ENCODE peak calls at places on chromosomes 11 and 22, in six cellular contexts. M is coronary artery, D is MM.1S, V is fibroblast of lung, H is mucosa of descending colon, S is choroid plexus epithelial cell. U is an unnamed sample.

GRCh38 chr11:92384316-92384715 is 159.7 kb downstream of the FAT3 start:
- DNase-seq in V (peak), H (no peak), D (no peak), S (peak), M (no peak), U (no peak)

GRCh38 chr11:113681711-113682410 is 24.2 kb downstream of the TMPRSS5 start:
- DNase-seq in V (no peak), D (no peak), H (no peak), S (no peak), M (no peak), U (no peak)

GRCh38 chr22:30079952-30080533 is at the start of gene HORMAD2:
- DNase-seq in D (peak), S (peak), H (no peak), V (peak), M (no peak), U (no peak)

GRCh38 chr22:46150615-46151423 is 493 bp downstream of the PPARA start:
- DNase-seq in V (no peak), M (no peak), S (no peak), D (peak), H (peak), U (no peak)

GRCh38 chr11:130431337-130431773 is 2.9 kb upstream of the ADAMTS8 start:
- DNase-seq in D (peak), M (no peak), S (peak), H (peak), V (peak), U (no peak)

GRCh38 chr11:84558085-84558905 is 1068.8 kb downstream of the DLG2 start:
- DNase-seq in D (peak), M (no peak), H (peak), V (peak), S (peak), U (no peak)

GRCh38 chr11:45921561-45922424 is 663 bp upstream of the LARGE2 start:
- DNase-seq in V (no peak), S (no peak), M (peak), H (peak), D (peak), U (no peak)

GRCh38 chr11:128563942-128564641 is 23.3 kb downstream of the ETS1 start:
- DNase-seq in V (no peak), D (no peak), H (peak), M (no peak), S (no peak), U (no peak)

GRCh38 chr11:2270322-2271076 is at the start of gene ASCL2:
- DNase-seq in S (no peak), D (no peak), V (no peak), H (peak), M (peak), U (no peak)

GRCh38 chr11:66080055-66080817 is 10.2 kb downstream of the PACS1 start:
- DNase-seq in V (peak), S (peak), D (no peak), M (no peak), H (peak), U (peak)

GRCh38 chr11:124884869-124885479 is 12.7 kb downstream of the ROBO4 start:
- DNase-seq in D (no peak), V (no peak), M (peak), S (no peak), H (no peak), U (peak)

GRCh38 chr11:16605440-16605970 is 132.9 kb upstream of the C11orf58 start:
- DNase-seq in H (peak), D (peak), S (no peak), V (peak), M (no peak), U (no peak)

GRCh38 chr11:27040302-27041115 is at the start of gene BBOX1:
- DNase-seq in H (no peak), M (no peak), D (no peak), S (no peak), V (no peak), U (no peak)

GRCh38 chr11:43687120-43687791 is 6.7 kb downstream of the HSD17B12 start:
- DNase-seq in H (no peak), S (peak), V (peak), D (no peak), M (peak), U (peak)

GRCh38 chr22:42160251-42160650 is 29.6 kb upstream of the CYP2D6 start:
- DNase-seq in V (no peak), D (no peak), H (no peak), S (no peak), M (no peak), U (no peak)

GRCh38 chr11:81331611-81332205 is 1402.0 kb downstream of the FAM181B start:
- DNase-seq in H (peak), V (no peak), D (no peak), S (no peak), M (no peak), U (no peak)

GRCh38 chr11:9672918-9673317 is 9.0 kb downstream of the SWAP70 start:
- DNase-seq in V (no peak), S (no peak), M (no peak), D (no peak), H (no peak), U (no peak)

GRCh38 chr11:8832571-8833260 is 78.3 kb upstream of the AKIP1 start:
- DNase-seq in D (peak), S (peak), H (no peak), M (no peak), V (peak), U (no peak)

GRCh38 chr11:129436573-129436972 is 60.9 kb downstream of the BARX2 start:
- DNase-seq in D (no peak), V (no peak), S (no peak), M (no peak), H (no peak), U (no peak)

GRCh38 chr11:22510741-22511140 is 114.9 kb downstream of the FANCF start:
- DNase-seq in S (peak), H (no peak), D (no peak), V (peak), M (no peak), U (no peak)

GRCh38 chr11:113778111-113778910 is 1.3 kb upstream of the CLDN25 start:
- DNase-seq in M (peak), V (no peak), D (no peak), S (peak), H (no peak), U (peak)

GRCh38 chr22:45376009-45376408 is 37.4 kb downstream of the SMC1B start:
- DNase-seq in V (no peak), M (no peak), S (no peak), D (peak), H (no peak), U (no peak)

GRCh38 chr11:11849127-11849746 is 7.5 kb downstream of the USP47 start:
- DNase-seq in M (no peak), S (peak), H (peak), V (peak), D (peak), U (no peak)

GRCh38 chr11:76803023-76803422 is 19.9 kb downstream of the TSKU start:
- DNase-seq in V (peak), M (peak), H (no peak), S (peak), D (no peak), U (no peak)

GRCh38 chr11:1276061-1276790 is 33.2 kb downstream of the TOLLIP start:
- DNase-seq in H (no peak), D (no peak), S (no peak), V (no peak), M (no peak), U (peak)

GRCh38 chr11:86211619-86212018 is 32.9 kb upstream of the EED start:
- DNase-seq in H (no peak), M (no peak), V (no peak), S (no peak), D (no peak), U (no peak)

GRCh38 chr22:40189979-40190378 is 12.3 kb downstream of the TNRC6B start:
- DNase-seq in H (no peak), V (no peak), D (no peak), S (no peak), M (no peak), U (no peak)

GRCh38 chr22:50308597-50308935 is 1.1 kb upstream of the PLXNB2 start:
- DNase-seq in V (peak), D (no peak), S (no peak), H (peak), M (peak), U (peak)

GRCh38 chr11:110374921-110375320 is 54.8 kb upstream of the FDX1 start:
- DNase-seq in M (no peak), S (peak), H (no peak), D (no peak), V (no peak), U (no peak)

GRCh38 chr11:115286614-115287013 is 217.6 kb downstream of the CADM1 start:
- DNase-seq in V (no peak), M (no peak), S (no peak), H (no peak), D (no peak), U (no peak)

DNA sequence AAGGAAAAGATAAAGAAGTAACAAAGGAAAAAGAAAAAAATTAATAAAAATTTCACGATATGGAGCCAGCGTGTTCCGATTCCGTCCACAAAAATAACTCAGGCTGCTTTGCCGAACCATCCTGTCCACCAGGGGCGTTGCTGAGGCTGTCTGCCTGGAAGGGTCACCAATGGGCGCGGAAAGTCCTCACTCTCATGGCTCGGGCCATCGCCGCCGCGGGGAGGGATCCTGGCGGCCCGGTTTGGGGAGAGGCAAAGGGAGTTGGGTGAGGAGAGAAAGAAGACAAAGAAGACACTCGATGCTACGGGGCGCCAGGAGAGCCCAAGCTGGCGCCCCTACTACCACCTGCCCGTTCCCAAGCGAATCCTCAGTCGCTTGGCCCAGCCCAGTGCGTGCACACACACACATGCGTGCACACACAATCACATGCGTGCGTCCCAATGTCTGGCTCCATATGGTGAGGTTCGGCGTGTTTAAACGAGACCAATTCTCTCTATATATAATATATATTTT is 5.6 kb upstream of the PYGM start:
- DNase-seq in D (no peak), S (no peak), M (no peak), H (no peak), V (no peak), U (no peak)
- TF ChIP-seq CTCF in D (no peak), S (peak), M (no peak), H (no peak), V (no peak), U (no peak)

DNA sequence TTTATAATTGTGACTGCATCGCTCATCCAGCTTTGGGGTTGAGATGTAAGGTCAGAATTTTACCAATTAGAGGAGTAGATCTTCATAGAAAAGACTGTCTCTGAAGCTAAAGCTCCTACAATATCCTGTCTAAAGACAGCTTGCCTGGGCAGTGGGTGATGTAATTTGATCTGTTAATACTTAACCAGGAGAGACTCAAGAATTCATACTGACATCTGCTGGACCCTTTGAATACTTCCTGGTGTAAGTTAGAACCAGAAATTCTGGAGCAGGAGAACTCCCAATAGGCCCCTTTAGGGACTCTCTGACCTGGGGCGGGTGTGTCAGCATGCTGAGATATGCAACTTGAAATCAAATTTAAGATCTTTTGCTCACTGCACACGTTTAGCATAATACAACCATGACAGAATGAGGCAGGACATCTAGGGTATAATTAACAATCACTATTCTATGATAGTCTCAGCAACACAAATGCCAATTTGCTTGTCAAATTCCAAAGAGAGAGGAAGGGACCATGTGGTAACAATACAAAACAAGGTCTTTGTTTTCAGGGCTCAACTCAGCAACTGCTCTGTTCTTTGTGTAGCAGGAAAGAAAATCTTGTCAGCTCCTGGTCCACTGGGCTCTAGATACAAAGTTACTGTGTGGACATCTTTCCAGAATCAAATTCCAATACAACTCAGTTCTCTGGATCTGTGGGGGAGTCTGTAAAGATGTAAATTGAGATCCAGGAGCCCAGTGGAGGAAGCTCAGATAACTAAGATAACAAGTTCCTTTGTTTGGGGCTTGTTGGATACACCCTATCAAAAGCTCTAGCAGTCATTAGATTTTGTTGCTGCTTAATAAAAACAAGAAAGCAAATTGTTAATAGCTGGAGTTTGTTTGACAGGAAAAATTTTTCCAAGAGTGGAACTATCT is 144.0 kb downstream of the INSC start:
- DNase-seq in H (peak), D (no peak), S (peak), V (peak), M (no peak), U (no peak)
- TF ChIP-seq CTCF in H (no peak), D (no peak), S (peak), V (no peak), M (no peak), U (no peak)

GRCh38 chr11:103537904-103538502 is 428.8 kb downstream of the DYNC2H1 start:
- DNase-seq in H (peak), M (no peak), V (peak), S (peak), D (no peak), U (no peak)
- TF ChIP-seq CTCF in H (no peak), M (no peak), V (peak), S (peak), D (peak), U (no peak)

DNA sequence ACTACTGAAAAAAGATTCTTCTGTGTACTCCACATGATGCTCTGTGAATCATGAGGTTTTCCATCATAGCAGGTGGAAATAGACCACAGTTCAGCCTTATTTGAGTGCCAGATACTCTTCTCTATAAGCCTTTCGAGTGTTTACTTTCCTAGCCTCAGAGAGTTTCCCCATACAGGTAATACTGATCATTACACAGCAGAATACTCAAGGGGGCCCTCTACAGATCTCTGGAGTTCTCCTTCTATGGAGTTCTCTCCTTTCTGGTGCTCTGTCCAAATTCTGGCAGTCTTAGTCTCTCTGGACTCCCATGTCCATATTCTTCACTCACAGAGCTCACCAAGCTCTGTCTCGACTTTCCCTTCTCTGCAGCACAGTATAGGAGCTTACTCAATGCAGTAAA is 175.7 kb upstream of the CARD18 start:
- DNase-seq in D (no peak), H (no peak), V (no peak), S (peak), M (no peak), U (no peak)
- TF ChIP-seq CTCF in D (no peak), H (no peak), V (no peak), S (peak), M (no peak), U (no peak)

U was measured in ascending aorta.